ENCODE peak calls at places on chromosomes 7 and 10, in five cellular contexts. M, D, E, K and B are unnamed samples.

GRCh38 chr10:69866688-69867461 is 65.2 kb downstream of the COL13A1 start:
- DNase-seq in M (peak), D (no peak), E (peak), K (no peak), B (peak)

GRCh38 chr7:94472608-94473007 is 37.0 kb upstream of the CASD1 start:
- DNase-seq in M (no peak), D (no peak), E (no peak), K (no peak), B (no peak)

GRCh38 chr7:116951366-116952292 is 1.7 kb upstream of the ST7 start:
- DNase-seq in M (no peak), D (no peak), E (no peak), K (no peak), B (no peak)

GRCh38 chr10:121288011-121288410 is 310.2 kb downstream of the FGFR2 start:
- DNase-seq in M (no peak), D (no peak), E (no peak), K (no peak), B (no peak)

GRCh38 chr10:71213761-71214440 is 1.5 kb downstream of the UNC5B start:
- DNase-seq in M (peak), D (no peak), E (no peak), K (peak), B (peak)

GRCh38 chr7:5766321-5766761 is 15.1 kb downstream of the RNF216 start:
- DNase-seq in M (no peak), D (no peak), E (no peak), K (no peak), B (no peak)

GRCh38 chr7:7977774-7978173 is 9.2 kb downstream of the GLCCI1 start:
- DNase-seq in M (no peak), D (no peak), E (no peak), K (no peak), B (no peak)

GRCh38 chr7:143002106-143002505 is 24.8 kb downstream of the OR9A2 start:
- DNase-seq in M (peak), D (peak), E (no peak), K (no peak), B (peak)

GRCh38 chr7:39504963-39505362 is 61.2 kb upstream of the YAE1 start:
- DNase-seq in M (no peak), D (no peak), E (no peak), K (peak), B (no peak)

GRCh38 chr10:24350111-24350921 is 141.4 kb downstream of the KIAA1217 start:
- DNase-seq in M (no peak), D (no peak), E (no peak), K (no peak), B (no peak)

GRCh38 chr7:134865001-134865845 is 85.8 kb downstream of the CALD1 start:
- DNase-seq in M (no peak), D (no peak), E (no peak), K (no peak), B (no peak)

GRCh38 chr10:101467286-101467770 is 113.4 kb downstream of the BTRC start:
- DNase-seq in M (peak), D (peak), E (no peak), K (no peak), B (peak)

GRCh38 chr10:133114251-133114650 is 26.5 kb downstream of the ADGRA1 start:
- DNase-seq in M (no peak), D (no peak), E (peak), K (no peak), B (no peak)

GRCh38 chr10:109877546-109877945 is 45.8 kb downstream of the XPNPEP1 start:
- DNase-seq in M (no peak), D (no peak), E (no peak), K (no peak), B (no peak)

GRCh38 chr10:42940487-42941157 is 136.2 kb upstream of the RET start:
- DNase-seq in M (peak), D (no peak), E (peak), K (no peak), B (no peak)
- H3K27ac ChIP-seq in M (no peak), D (no peak), E (no peak), K (no peak), B (no peak)

GRCh38 chr10:128710795-128711183 is 584.6 kb upstream of the MKI67 start:
- DNase-seq in M (no peak), D (no peak), E (no peak), K (no peak), B (no peak)

GRCh38 chr10:128714240-128714639 is 588.0 kb upstream of the MKI67 start:
- DNase-seq in M (no peak), D (no peak), E (no peak), K (no peak), B (no peak)

GRCh38 chr10:128709975-128710794 is 584.0 kb upstream of the MKI67 start:
- DNase-seq in M (no peak), D (no peak), E (no peak), K (no peak), B (no peak)

GRCh38 chr10:128711776-128712175 is 585.6 kb upstream of the MKI67 start:
- DNase-seq in M (no peak), D (no peak), E (no peak), K (no peak), B (no peak)

GRCh38 chr10:128712661-128713060 is 586.4 kb upstream of the MKI67 start:
- DNase-seq in M (no peak), D (no peak), E (no peak), K (no peak), B (no peak)
- H3K4me3 ChIP-seq in M (no peak), D (no peak), E (no peak), K (no peak), B (no peak)

DNA sequence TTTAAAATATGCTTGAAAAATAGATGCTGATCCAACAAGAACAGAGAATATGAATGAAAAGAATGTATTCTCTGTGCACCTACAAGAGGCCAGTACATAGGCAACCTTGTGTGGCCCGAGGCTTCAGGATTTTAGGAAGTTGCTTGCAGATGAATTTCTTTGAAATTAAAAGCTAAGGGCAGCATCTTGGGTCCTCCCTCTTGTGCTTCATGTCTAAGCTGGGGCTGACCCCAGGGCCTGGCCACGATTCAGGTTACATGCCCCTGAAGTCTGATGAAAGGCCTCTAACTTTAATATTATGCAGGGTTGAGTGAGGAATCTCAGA is 138.9 kb downstream of the BMPER start:
- DNase-seq in M (no peak), D (no peak), E (no peak), K (no peak), B (no peak)
- H3K27ac ChIP-seq in M (no peak), D (no peak), E (no peak), K (no peak), B (no peak)

GRCh38 chr7:1096156-1097119 is 8.5 kb downstream of the GPER1 start:
- DNase-seq in M (peak), D (no peak), E (peak), K (peak), B (no peak)
- H3K4me3 ChIP-seq in M (no peak), D (no peak), E (peak), K (no peak), B (no peak)

DNA sequence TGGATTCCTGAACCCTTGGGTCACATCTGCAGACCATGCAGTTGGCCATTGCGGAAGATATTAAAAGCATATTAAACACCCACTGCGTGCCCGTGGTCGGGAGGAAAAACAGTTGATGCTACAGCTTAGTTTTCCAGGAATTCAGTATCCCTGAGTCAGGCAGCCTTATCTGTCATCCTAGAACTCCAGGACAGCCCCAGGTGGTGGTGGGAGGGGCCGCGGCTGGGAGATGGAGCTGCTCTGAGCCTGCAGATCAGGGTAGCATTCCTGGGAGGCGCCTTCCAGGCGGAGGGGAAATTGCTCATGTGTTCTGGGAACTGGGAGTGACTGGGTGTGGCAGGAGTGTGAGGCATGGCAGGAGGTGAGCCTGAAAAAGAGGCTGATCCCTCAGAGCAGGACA is 222.9 kb upstream of the SH2B2 start:
- DNase-seq in M (peak), D (no peak), E (peak), K (no peak), B (no peak)
- H3K27ac ChIP-seq in M (peak), D (no peak), E (no peak), K (no peak), B (no peak)

DNA sequence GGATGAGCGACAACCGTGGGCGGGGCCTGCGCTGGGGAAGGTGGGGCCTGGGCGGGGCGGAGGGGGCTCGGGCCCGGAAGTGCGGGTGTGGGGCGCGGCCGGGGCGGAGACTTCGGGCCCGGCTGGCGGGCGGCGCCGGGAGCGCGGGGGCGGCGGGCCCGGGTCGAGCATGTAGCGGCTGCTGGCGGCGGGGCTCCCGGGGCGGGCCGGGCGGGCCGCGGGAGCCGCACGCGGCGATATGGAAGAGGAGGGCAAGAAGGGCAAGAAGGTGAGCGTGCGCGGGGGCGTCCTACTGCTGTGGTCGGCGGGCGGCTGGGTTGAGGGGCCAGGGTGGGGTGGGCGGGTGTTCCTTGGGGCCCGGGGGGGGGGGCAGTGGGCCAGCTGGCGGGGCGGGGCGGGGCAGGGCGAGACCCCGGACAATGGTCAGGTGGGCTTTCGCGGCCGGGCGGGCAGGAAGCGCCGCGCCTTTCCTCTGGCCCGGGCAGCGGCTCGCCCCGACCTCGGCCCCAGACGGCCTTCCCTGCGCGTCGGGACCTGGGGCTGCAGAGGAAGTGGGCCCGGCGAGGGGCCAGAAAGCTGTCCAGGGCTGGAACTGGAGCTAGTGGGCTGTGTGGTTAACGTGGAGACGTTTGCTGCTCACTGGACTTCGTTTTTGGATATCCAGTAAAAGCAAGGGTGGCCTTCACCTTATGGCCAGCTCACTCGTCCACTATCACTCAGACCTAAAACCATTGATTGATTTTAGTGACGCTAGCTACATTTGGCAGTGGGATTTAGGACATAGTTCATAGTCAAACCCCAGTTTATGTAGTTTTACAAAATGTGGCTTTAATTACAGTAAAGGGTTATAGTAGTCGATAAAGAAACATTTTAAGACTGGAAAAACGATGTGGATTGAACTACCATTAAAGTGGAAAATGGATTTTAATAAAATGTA is at the start of gene CCM2:
- DNase-seq in M (peak), D (no peak), E (peak), K (peak), B (no peak)
- H3K4me3 ChIP-seq in M (peak), D (peak), E (peak), K (peak), B (peak)

GRCh38 chr10:7829289-7829834 is 11.1 kb downstream of the TAF3 start:
- DNase-seq in M (no peak), D (no peak), E (no peak), K (no peak), B (no peak)

GRCh38 chr10:7832060-7832459 is 13.8 kb downstream of the TAF3 start:
- DNase-seq in M (no peak), D (no peak), E (no peak), K (no peak), B (no peak)

GRCh38 chr10:7836571-7836970 is 18.3 kb downstream of the TAF3 start:
- DNase-seq in M (no peak), D (no peak), E (no peak), K (no peak), B (no peak)

GRCh38 chr10:7833210-7833609 is 14.9 kb downstream of the TAF3 start:
- DNase-seq in M (no peak), D (no peak), E (no peak), K (no peak), B (no peak)
- H3K27ac ChIP-seq in M (no peak), D (no peak), E (no peak), K (no peak), B (no peak)

DNA sequence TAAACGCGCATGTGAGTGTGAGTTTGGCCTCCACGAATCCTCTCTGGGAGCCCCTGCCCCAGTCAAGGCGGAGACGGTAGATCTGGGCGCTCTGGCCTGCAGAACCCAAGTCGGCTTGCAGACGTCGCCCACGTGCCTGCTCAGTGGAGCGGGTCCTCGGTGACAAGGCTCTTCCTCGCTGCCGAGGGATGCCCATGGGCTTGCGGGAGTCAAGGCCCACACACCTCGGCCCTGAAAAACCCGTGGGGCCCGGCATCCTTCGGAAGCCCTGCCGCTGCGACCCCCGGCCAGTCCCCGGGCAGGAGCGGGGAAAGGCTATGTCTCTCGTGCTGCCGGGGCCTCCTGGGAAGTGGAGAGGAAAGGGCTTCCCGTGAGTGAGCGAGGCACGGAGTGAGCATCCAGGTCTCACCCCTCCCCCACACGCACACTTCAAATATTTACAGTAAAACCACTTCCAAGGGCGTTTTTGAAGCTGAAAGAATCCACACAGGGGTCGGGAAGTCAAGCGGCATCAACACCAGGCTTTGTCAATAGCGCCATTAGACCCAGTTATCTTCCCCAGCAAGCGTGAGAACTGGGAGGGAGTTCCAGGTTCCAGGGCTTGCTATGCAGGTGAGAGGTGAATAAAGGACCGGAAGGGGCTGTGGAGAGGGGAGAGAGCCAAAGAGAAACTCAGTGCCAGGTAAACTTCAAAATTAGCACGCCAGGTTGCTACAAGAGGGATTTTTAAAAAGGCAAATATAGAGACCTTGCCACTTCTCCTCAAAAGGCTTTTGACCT is 1.1 kb upstream of the MNX1 start:
- DNase-seq in M (peak), D (no peak), E (no peak), K (no peak), B (peak)
- H3K4me3 ChIP-seq in M (no peak), D (no peak), E (no peak), K (no peak), B (peak)

GRCh38 chr7:66377045-66377444 is 171.9 kb downstream of the TPST1 start:
- DNase-seq in M (peak), D (no peak), E (peak), K (no peak), B (no peak)

GRCh38 chr7:66376264-66376945 is 171.3 kb downstream of the TPST1 start:
- DNase-seq in M (peak), D (no peak), E (no peak), K (no peak), B (no peak)

GRCh38 chr7:66379761-66380160 is 174.6 kb downstream of the TPST1 start:
- DNase-seq in M (no peak), D (no peak), E (no peak), K (no peak), B (no peak)

GRCh38 chr7:66380285-66380888 is 175.3 kb downstream of the TPST1 start:
- DNase-seq in M (no peak), D (no peak), E (no peak), K (no peak), B (no peak)

DNA sequence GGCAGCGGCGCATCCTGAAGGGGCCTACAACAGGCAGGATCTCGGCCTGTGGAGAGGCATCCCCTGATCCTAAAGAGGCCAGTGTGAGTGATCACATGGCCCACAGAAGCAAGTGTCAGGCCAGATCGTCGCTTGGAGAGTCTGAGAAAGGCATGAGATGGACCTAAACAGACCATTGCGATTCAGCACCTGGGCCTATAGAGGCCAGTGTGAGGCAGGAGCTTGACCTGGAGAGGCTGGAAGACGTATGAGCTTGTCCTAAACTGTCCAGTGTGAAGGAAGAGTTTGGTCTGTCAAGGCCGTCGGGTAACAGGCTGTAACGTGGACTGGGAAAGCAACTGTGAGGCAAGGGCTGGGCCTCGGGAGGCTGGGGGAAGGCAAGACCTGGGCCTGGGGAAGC is 172.6 kb downstream of the TPST1 start:
- DNase-seq in M (no peak), D (no peak), E (no peak), K (no peak), B (no peak)
- H3K27ac ChIP-seq in M (no peak), D (no peak), E (no peak), K (no peak), B (no peak)

GRCh38 chr7:100081535-100082102 is at the start of gene ZNF3:
- DNase-seq in M (peak), D (peak), E (peak), K (peak), B (peak)

GRCh38 chr7:100085515-100085914 is 3.3 kb upstream of the COPS6 start:
- DNase-seq in M (no peak), D (no peak), E (no peak), K (no peak), B (no peak)

GRCh38 chr7:100079024-100079560 is 2.4 kb downstream of the ZNF3 start:
- DNase-seq in M (no peak), D (no peak), E (no peak), K (no peak), B (no peak)

GRCh38 chr7:100080895-100081534 is 508 bp downstream of the ZNF3 start:
- DNase-seq in M (peak), D (no peak), E (no peak), K (no peak), B (peak)

DNA sequence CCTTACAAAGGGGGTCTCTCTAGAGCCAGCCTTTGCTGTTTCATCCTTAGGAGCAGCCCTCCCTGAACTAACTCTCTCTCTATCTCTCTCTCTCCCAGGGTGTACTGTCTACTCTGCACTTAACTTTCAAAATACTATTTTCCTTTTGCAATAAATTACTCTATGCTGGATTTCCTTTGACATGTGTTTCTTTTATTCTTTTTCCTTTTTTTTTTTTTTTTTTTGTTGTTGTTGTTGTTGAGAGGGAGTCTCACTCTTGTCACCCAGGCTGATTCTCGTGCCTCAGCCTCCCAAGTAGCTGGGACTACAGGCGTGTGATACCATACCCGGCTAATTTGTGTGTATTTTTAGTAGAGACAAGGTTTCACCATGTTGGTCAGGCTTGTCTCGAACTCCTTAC is 1.5 kb upstream of the ZNF3 start:
- DNase-seq in M (no peak), D (no peak), E (no peak), K (no peak), B (no peak)
- H3K4me3 ChIP-seq in M (no peak), D (no peak), E (peak), K (no peak), B (no peak)